ENCODE peak calls at places on chromosomes 6 and 20, in nine cellular contexts. B is cardiac muscle cell, I is AG09309, O is MCF 10A, R is HCT116, Q is WTC11, F is vagina, K is fibroblast of the aortic adventitia, S is GM13977. Z is an unnamed sample.

GRCh38 chr20:22696759-22697158 is 112.4 kb upstream of the FOXA2 start:
- DNase-seq in F (no peak), S (no peak), K (no peak), I (no peak), R (no peak), Q (no peak), B (no peak), O (no peak), Z (no peak)

GRCh38 chr20:19449051-19449450 is 236.6 kb downstream of the SLC24A3 start:
- DNase-seq in O (no peak), R (no peak), S (no peak), Q (no peak), B (no peak), F (no peak), I (no peak), K (no peak), Z (no peak)

GRCh38 chr6:98945311-98946005 is 2.3 kb downstream of the FBXL4 start:
- DNase-seq in B (no peak), R (no peak), Q (no peak), F (no peak), S (no peak), I (no peak), K (no peak), O (peak), Z (no peak)

GRCh38 chr6:87968435-87969278 is 79.0 kb upstream of the SPACA1 start:
- DNase-seq in Q (peak), F (no peak), R (no peak), I (no peak), O (peak), S (no peak), K (peak), B (peak), Z (no peak)

GRCh38 chr6:79038061-79038460 is 40.0 kb downstream of the PHIP start:
- DNase-seq in Q (no peak), O (no peak), I (no peak), F (no peak), B (no peak), K (no peak), S (no peak), R (no peak), Z (no peak)

GRCh38 chr6:3259491-3259958 is 778 bp downstream of the PSMG4 start:
- DNase-seq in S (peak), I (no peak), R (no peak), O (peak), K (peak), Q (no peak), F (no peak), B (peak), Z (no peak)

GRCh38 chr20:50987493-50988210 is 29.0 kb downstream of the MOCS3 start:
- DNase-seq in O (peak), F (no peak), S (peak), Q (peak), R (peak), K (peak), B (peak), I (peak), Z (peak)

GRCh38 chr6:16572943-16573342 is 188.3 kb downstream of the ATXN1 start:
- DNase-seq in Q (no peak), S (no peak), B (no peak), I (no peak), K (no peak), F (no peak), R (no peak), O (no peak), Z (no peak)

GRCh38 chr6:153994811-153995210 is 44.2 kb upstream of the OPRM1 start:
- DNase-seq in F (no peak), K (no peak), B (no peak), S (no peak), Q (no peak), O (no peak), I (no peak), R (no peak), Z (no peak)

GRCh38 chr20:33111306-33111705 is 31.9 kb downstream of the BPIFB4 start:
- DNase-seq in O (no peak), R (no peak), F (no peak), I (no peak), S (no peak), Q (no peak), K (no peak), B (no peak), Z (no peak)

GRCh38 chr6:27867051-27867940 is 44.9 kb downstream of the OR2B2 start:
- DNase-seq in B (peak), Q (peak), K (peak), O (peak), I (no peak), S (peak), F (no peak), R (no peak), Z (peak)

GRCh38 chr20:43913291-43914025 is 1.2 kb upstream of the TOX2 start:
- DNase-seq in R (no peak), B (no peak), K (no peak), O (no peak), S (no peak), F (no peak), Q (no peak), I (no peak), Z (no peak)

GRCh38 chr6:168090706-168091105 is 11.7 kb upstream of the FRMD1 start:
- DNase-seq in I (no peak), F (no peak), R (no peak), B (no peak), Q (no peak), K (no peak), S (no peak), O (no peak), Z (no peak)

GRCh38 chr20:32252189-32252588 is 25.3 kb upstream of the KIF3B start:
- DNase-seq in I (no peak), R (no peak), O (no peak), K (no peak), Q (no peak), B (no peak), F (no peak), S (no peak), Z (peak)

GRCh38 chr20:6164421-6165341 is 41.9 kb upstream of the FERMT1 start:
- DNase-seq in B (peak), O (peak), I (no peak), S (no peak), Q (no peak), R (peak), K (peak), F (no peak), Z (no peak)

GRCh38 chr6:11113038-11113437 is 1.5 kb upstream of the ERVFRD-1 start:
- DNase-seq in I (no peak), F (no peak), R (no peak), B (peak), Q (no peak), O (no peak), S (no peak), K (peak), Z (no peak)

GRCh38 chr20:20060234-20060998 is 8.1 kb downstream of the CFAP61 start:
- DNase-seq in O (no peak), S (no peak), F (no peak), Q (no peak), R (no peak), I (no peak), K (no peak), B (no peak), Z (no peak)

GRCh38 chr20:35743693-35744491 is 1.8 kb upstream of the RBM39 start:
- DNase-seq in R (no peak), I (no peak), B (no peak), K (no peak), S (no peak), F (no peak), O (no peak), Q (no peak), Z (no peak)

GRCh38 chr6:105069821-105070445 is 109.9 kb downstream of the POPDC3 start:
- DNase-seq in B (no peak), S (no peak), Q (no peak), I (no peak), R (no peak), F (no peak), O (peak), K (no peak), Z (no peak)

GRCh38 chr6:91490672-91491071 is 903.8 kb upstream of the MAP3K7 start:
- DNase-seq in F (no peak), R (no peak), K (no peak), S (no peak), I (no peak), O (no peak), B (no peak), Q (no peak), Z (no peak)

GRCh38 chr6:121886223-121886830 is 450.9 kb downstream of the GJA1 start:
- DNase-seq in S (no peak), I (peak), F (no peak), K (peak), B (peak), O (peak), Q (no peak), R (no peak), Z (no peak)

GRCh38 chr6:34243901-34244884 is 4.6 kb downstream of the SMIM29 start:
- DNase-seq in Q (peak), I (peak), S (no peak), B (peak), R (peak), K (peak), F (no peak), O (peak), Z (peak)

GRCh38 chr6:41371992-41372525 is 36.7 kb downstream of the NCR2 start:
- DNase-seq in R (no peak), I (no peak), O (no peak), S (peak), K (peak), F (no peak), B (peak), Q (peak), Z (peak)

GRCh38 chr20:48015943-48016723 is 230.9 kb upstream of the SULF2 start:
- DNase-seq in Q (no peak), B (peak), F (no peak), I (peak), R (no peak), S (no peak), K (peak), O (peak), Z (no peak)

GRCh38 chr20:33229843-33230242 is 6.0 kb upstream of the BPIFA1 start:
- DNase-seq in R (no peak), Q (no peak), S (no peak), K (no peak), B (no peak), I (no peak), F (no peak), O (no peak), Z (no peak)

GRCh38 chr6:157637941-157638340 is 185.1 kb upstream of the SNX9 start:
- DNase-seq in O (no peak), Q (no peak), F (no peak), K (no peak), R (no peak), B (no peak), S (no peak), I (no peak), Z (no peak)

GRCh38 chr6:169454204-169454871 is 200.7 kb upstream of the THBS2 start:
- DNase-seq in O (peak), I (peak), F (no peak), R (no peak), S (no peak), K (peak), B (peak), Q (no peak), Z (no peak)

GRCh38 chr6:110270166-110270565 is 88.0 kb downstream of the METTL24 start:
- DNase-seq in B (no peak), I (no peak), S (no peak), Q (peak), R (no peak), F (no peak), O (no peak), K (no peak), Z (no peak)

GRCh38 chr6:897561-898207 is 204.7 kb upstream of the EXOC2 start:
- DNase-seq in R (no peak), F (no peak), O (no peak), S (no peak), K (no peak), B (no peak), Q (no peak), I (no peak), Z (no peak)

GRCh38 chr6:120202878-120203277 is 853.3 kb upstream of the MAN1A1 start:
- DNase-seq in R (no peak), I (no peak), O (no peak), S (no peak), Q (no peak), B (no peak), K (no peak), F (no peak), Z (no peak)

GRCh38 chr20:64256282-64256947 is 867 bp downstream of the PCMTD2 start:
- DNase-seq in K (no peak), Q (no peak), O (peak), B (no peak), R (no peak), S (no peak), I (no peak), F (no peak), Z (no peak)

GRCh38 chr6:43216200-43216599 is 13.1 kb downstream of the DNPH1 start:
- DNase-seq in F (no peak), Q (no peak), O (no peak), R (no peak), I (no peak), K (no peak), B (no peak), S (no peak), Z (no peak)

GRCh38 chr6:43207286-43207685 is 22.0 kb downstream of the DNPH1 start:
- DNase-seq in F (no peak), S (no peak), K (no peak), I (no peak), O (no peak), Q (no peak), B (no peak), R (no peak), Z (no peak)

GRCh38 chr6:43215066-43215465 is 14.2 kb downstream of the DNPH1 start:
- DNase-seq in B (no peak), F (no peak), I (no peak), S (no peak), O (no peak), K (no peak), Q (no peak), R (no peak), Z (no peak)

GRCh38 chr6:43213431-43213830 is 15.8 kb downstream of the DNPH1 start:
- DNase-seq in I (no peak), K (no peak), B (no peak), Q (no peak), R (no peak), S (no peak), O (no peak), F (no peak), Z (no peak)

DNA sequence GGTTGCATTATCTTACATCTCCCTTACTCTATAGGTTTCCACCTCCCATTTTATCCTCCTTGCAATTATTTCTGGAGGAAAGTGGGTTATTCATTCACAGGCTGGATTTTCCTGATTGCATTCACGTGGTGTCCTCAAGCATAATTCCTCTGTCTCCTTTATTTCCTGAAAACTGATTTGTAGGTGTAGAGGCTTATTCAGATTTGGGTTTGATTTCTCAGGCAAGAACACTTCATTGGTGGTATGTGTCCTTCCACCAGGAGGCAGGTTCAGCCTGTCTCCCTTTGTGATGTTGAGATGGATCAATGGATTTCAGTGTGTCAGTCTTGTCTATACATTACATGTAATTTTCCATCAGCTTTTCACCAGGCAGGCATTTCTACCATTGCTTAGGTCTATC is 17.3 kb downstream of the DNPH1 start:
- DNase-seq in R (no peak), Q (no peak), S (no peak), K (no peak), B (no peak), I (no peak), O (no peak), F (no peak), Z (no peak)
- TF ChIP-seq CTCF in R (peak), Q (no peak), S (peak), K (no peak), B (no peak), I (no peak), O (no peak), F (no peak), Z (no peak)

GRCh38 chr6:9116026-9116425 is 680.7 kb upstream of the SLC35B3 start:
- DNase-seq in Q (no peak), R (no peak), F (no peak), K (peak), O (no peak), I (peak), S (no peak), B (peak), Z (no peak)

GRCh38 chr6:9112548-9112947 is 677.2 kb upstream of the SLC35B3 start:
- DNase-seq in O (no peak), Q (peak), S (no peak), K (no peak), F (no peak), I (no peak), B (no peak), R (no peak), Z (no peak)
- TF ChIP-seq CTCF in O (no peak), Q (no peak), S (no peak), K (no peak), F (no peak), I (no peak), B (no peak), R (no peak), Z (no peak)

DNA sequence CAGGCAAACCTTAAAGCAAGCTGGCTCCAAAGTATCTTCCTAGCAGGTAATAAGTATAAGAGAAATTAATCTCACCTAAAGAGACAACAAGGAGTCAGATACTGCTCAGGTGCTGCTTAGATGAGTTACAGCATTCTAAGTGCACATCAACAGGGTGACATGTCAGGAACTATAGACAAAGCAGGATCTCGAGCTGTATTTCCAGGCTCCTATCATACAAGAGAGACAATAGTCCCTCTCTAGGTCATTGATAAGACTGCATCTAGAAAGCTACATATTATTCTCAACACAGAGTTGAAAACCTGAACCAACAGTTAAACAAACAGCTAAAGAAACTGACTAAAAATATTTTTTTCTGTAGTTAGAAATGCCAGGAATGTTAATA is 3.9 kb downstream of the PTPRK start:
- DNase-seq in R (no peak), O (peak), F (no peak), K (no peak), S (no peak), B (no peak), I (no peak), Q (no peak), Z (no peak)
- TF ChIP-seq CTCF in R (no peak), O (peak), F (no peak), K (peak), S (no peak), B (peak), I (peak), Q (no peak), Z (no peak)

GRCh38 chr6:118283759-118284158 is 264.3 kb upstream of the PLN start:
- DNase-seq in I (no peak), K (peak), O (peak), R (peak), Q (peak), S (peak), F (no peak), B (peak), Z (peak)

GRCh38 chr6:118288355-118289124 is 259.6 kb upstream of the PLN start:
- DNase-seq in I (no peak), F (no peak), R (no peak), S (no peak), B (peak), O (peak), K (peak), Q (no peak), Z (no peak)

GRCh38 chr6:118285791-118286190 is 262.3 kb upstream of the PLN start:
- DNase-seq in B (no peak), R (no peak), S (no peak), K (no peak), O (no peak), F (no peak), Q (no peak), I (no peak), Z (no peak)

GRCh38 chr6:118281291-118281690 is 266.8 kb upstream of the PLN start:
- DNase-seq in I (no peak), B (no peak), Q (no peak), R (no peak), F (no peak), S (no peak), O (no peak), K (no peak), Z (no peak)

DNA sequence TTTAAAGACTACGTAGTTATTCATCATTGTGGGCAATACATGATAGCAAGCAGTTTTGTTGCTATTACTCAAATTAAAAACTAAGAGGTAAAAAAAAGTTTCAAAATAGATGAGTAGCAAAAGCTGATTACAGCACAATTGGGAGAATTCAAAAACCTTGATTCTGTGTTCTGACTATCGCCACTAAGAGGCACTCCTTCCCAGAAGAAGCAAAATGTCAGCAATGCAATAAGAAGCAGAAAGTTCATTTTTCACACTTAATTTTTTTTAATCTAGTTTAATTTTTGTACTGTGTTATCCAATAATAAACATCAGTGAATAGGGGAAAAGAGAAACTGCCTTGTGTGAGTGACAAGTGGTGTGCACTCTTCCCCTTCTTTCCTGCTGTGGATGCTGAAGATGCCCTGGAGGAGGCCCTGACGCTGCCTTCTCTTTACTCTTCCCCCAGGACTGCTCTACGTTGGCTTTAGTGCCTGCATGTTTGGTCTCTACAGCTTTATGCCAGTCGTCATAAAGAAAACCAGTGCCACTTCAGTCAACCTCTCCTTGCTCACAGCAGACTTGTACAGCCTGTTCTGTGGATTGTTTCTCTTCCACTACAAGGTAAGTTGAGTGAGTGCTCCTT is 263.2 kb upstream of the PLN start:
- DNase-seq in R (no peak), B (peak), I (no peak), F (no peak), Q (no peak), K (peak), O (peak), S (no peak), Z (no peak)
- TF ChIP-seq CTCF in R (peak), B (peak), I (peak), F (no peak), Q (no peak), K (peak), O (peak), S (peak), Z (no peak)

DNA sequence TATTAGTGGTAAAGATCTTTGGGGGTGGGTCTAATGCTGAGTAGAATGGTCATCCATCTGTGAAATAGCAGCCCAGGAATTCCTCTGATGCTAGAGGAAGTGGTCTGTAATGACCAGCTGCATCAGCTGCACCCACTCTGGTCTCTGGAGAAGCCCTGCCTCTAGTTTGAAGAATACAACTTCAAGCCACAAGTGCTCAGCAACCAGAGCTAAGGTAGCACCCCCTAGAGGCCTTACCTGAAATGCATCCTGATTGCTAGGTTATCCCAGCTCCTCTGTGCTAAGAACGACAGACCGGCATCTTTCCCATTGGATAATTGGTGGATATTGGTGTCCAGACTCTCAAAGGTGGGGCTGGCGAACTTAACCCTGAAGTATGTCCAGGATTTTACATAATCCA is 58.2 kb downstream of the DNAH8 start:
- DNase-seq in K (no peak), I (no peak), R (peak), Q (peak), S (peak), O (peak), B (peak), F (no peak), Z (peak)
- TF ChIP-seq CTCF in K (no peak), I (peak), R (peak), Q (peak), S (peak), O (peak), B (peak), F (no peak), Z (peak)

Z was measured in GM13976.